ENCODE peak calls at places on chromosomes 12 and 14, in ten cellular contexts. V is stomach, Q is fibroblast of lung, Y is adrenal gland, G is cardiac muscle cell, S is BE2C, F is HFFc6, Z is MCF 10A, X is AG10803, P is heart right ventricle. W is an unnamed sample.

GRCh38 chr12:11672361-11672760 is 22.9 kb downstream of the ETV6 start:
- DNase-seq in X (no peak), F (no peak), P (no peak), S (no peak), Y (no peak), V (no peak), G (no peak), Z (no peak), Q (no peak), W (no peak)

GRCh38 chr12:50182461-50182860 is 15.3 kb upstream of the CERS5 start:
- DNase-seq in X (no peak), V (no peak), P (no peak), Z (no peak), G (no peak), Y (no peak), S (no peak), F (no peak), Q (no peak), W (no peak)

GRCh38 chr12:57456145-57456700 is 1.1 kb downstream of the INHBE start:
- DNase-seq in X (peak), P (no peak), G (peak), S (peak), Z (peak), V (no peak), Y (no peak), Q (peak), F (peak), W (no peak)

GRCh38 chr12:26295001-26295400 is 99.6 kb downstream of the SSPN start:
- DNase-seq in Z (no peak), F (peak), V (no peak), P (no peak), Y (no peak), G (no peak), S (no peak), X (no peak), Q (no peak), W (no peak)

GRCh38 chr12:96471368-96472040 is 17.9 kb upstream of the CFAP54 start:
- DNase-seq in P (no peak), F (peak), V (no peak), G (no peak), Q (peak), S (no peak), Z (no peak), X (peak), Y (no peak), W (peak)

GRCh38 chr12:34401659-34402227 is 379.4 kb downstream of the ALG10 start:
- DNase-seq in Q (no peak), S (peak), F (no peak), V (peak), Z (no peak), P (no peak), Y (peak), X (no peak), G (no peak), W (no peak)

GRCh38 chr14:100049220-100049619 is 16.0 kb upstream of the EVL start:
- DNase-seq in P (no peak), V (no peak), Z (peak), Y (no peak), X (peak), S (no peak), G (no peak), F (no peak), Q (peak), W (no peak)

GRCh38 chr14:91961297-91962220 is 14.1 kb upstream of the FBLN5 start:
- DNase-seq in V (no peak), S (no peak), X (no peak), P (no peak), F (no peak), Y (no peak), Q (no peak), G (no peak), Z (no peak), W (no peak)

GRCh38 chr12:131724534-131724933 is 13.6 kb downstream of the SFSWAP start:
- DNase-seq in Z (no peak), F (no peak), V (no peak), Q (no peak), G (no peak), Y (peak), S (no peak), X (no peak), P (no peak), W (no peak)

GRCh38 chr12:45509187-45509586 is 220.3 kb upstream of the ARID2 start:
- DNase-seq in Z (peak), V (no peak), G (no peak), F (no peak), Q (no peak), P (no peak), S (no peak), Y (no peak), X (no peak), W (no peak)

GRCh38 chr14:104650057-104650980 is 39.1 kb upstream of the INF2 start:
- DNase-seq in G (peak), Q (peak), V (peak), S (peak), P (peak), F (peak), Z (peak), Y (peak), X (peak), W (no peak)

GRCh38 chr14:45698462-45699134 is 445.6 kb upstream of the MIS18BP1 start:
- DNase-seq in X (no peak), P (peak), Y (peak), Q (no peak), G (peak), F (no peak), S (peak), V (peak), Z (peak), W (no peak)

GRCh38 chr12:18551703-18552102 is 186.1 kb downstream of the PLCZ1 start:
- DNase-seq in P (no peak), X (no peak), V (no peak), Q (no peak), G (no peak), F (no peak), S (no peak), Z (no peak), Y (no peak), W (no peak)

GRCh38 chr12:120262852-120263724 is 2.4 kb downstream of the PXN start:
- DNase-seq in X (peak), Z (peak), Q (no peak), G (no peak), S (no peak), V (no peak), F (no peak), Y (no peak), P (peak), W (no peak)

GRCh38 chr14:32779845-32780244 is 158.8 kb upstream of the NPAS3 start:
- DNase-seq in Q (no peak), X (no peak), F (no peak), V (no peak), S (no peak), P (no peak), Z (no peak), Y (no peak), G (no peak), W (no peak)

GRCh38 chr12:53219956-53220856 is 11.8 kb downstream of the RARG start:
- DNase-seq in Y (peak), Z (peak), F (peak), V (peak), Q (peak), P (no peak), X (peak), G (peak), S (peak), W (no peak)

GRCh38 chr14:102304611-102305506 is at the start of gene MOK:
- DNase-seq in P (peak), S (peak), V (peak), Z (peak), G (peak), X (peak), Y (peak), Q (peak), F (peak), W (peak)

GRCh38 chr14:74888164-74889158 is 6.7 kb downstream of the DLST start:
- DNase-seq in P (no peak), Z (peak), Q (no peak), X (no peak), G (no peak), F (peak), Y (peak), V (no peak), S (no peak), W (no peak)

GRCh38 chr12:91982946-91983345 is 162.7 kb downstream of the BTG1 start:
- DNase-seq in V (no peak), Q (no peak), Z (no peak), F (no peak), P (no peak), X (no peak), G (no peak), S (no peak), Y (no peak), W (no peak)

GRCh38 chr12:49170924-49171323 is 18.0 kb downstream of the TUBA1A start:
- DNase-seq in X (no peak), Z (no peak), V (no peak), P (no peak), S (no peak), G (no peak), Y (no peak), F (no peak), Q (no peak), W (no peak)

GRCh38 chr14:52906141-52906601 is 44.7 kb downstream of the FERMT2 start:
- DNase-seq in G (no peak), S (no peak), F (peak), X (peak), Z (peak), Q (peak), P (no peak), Y (no peak), V (no peak), W (no peak)

GRCh38 chr12:83016226-83016835 is 329.6 kb downstream of the TMTC2 start:
- DNase-seq in F (peak), S (peak), Z (peak), Y (peak), P (peak), X (peak), G (peak), Q (peak), V (peak), W (peak)

GRCh38 chr12:73159952-73160351 is 887.8 kb downstream of the TRHDE start:
- DNase-seq in X (no peak), V (no peak), S (no peak), F (no peak), Y (no peak), P (no peak), G (no peak), Z (no peak), Q (no peak), W (no peak)

GRCh38 chr14:57982802-57983201 is 116.9 kb upstream of the SLC35F4 start:
- DNase-seq in P (no peak), G (peak), X (no peak), Q (no peak), Y (peak), Z (no peak), V (no peak), F (no peak), S (peak), W (no peak)

GRCh38 chr14:55398679-55399078 is 13.0 kb downstream of the ATG14 start:
- DNase-seq in Y (peak), Z (peak), F (peak), V (no peak), Q (peak), G (no peak), X (peak), P (peak), S (no peak), W (peak)

GRCh38 chr14:100813291-100813690 is 12.6 kb upstream of the MEG3 start:
- DNase-seq in S (no peak), Y (no peak), P (no peak), F (no peak), G (no peak), Q (no peak), V (no peak), Z (no peak), X (no peak), W (no peak)

GRCh38 chr14:64762044-64763034 is 58.1 kb downstream of the PLEKHG3 start:
- DNase-seq in P (peak), Y (peak), Z (peak), X (peak), V (peak), Q (peak), F (peak), S (peak), G (peak), W (peak)

GRCh38 chr12:102992297-102992696 is 34.8 kb downstream of the ASCL1 start:
- DNase-seq in F (no peak), Q (no peak), X (no peak), Z (no peak), P (no peak), Y (no peak), V (no peak), G (no peak), S (no peak), W (no peak)

DNA sequence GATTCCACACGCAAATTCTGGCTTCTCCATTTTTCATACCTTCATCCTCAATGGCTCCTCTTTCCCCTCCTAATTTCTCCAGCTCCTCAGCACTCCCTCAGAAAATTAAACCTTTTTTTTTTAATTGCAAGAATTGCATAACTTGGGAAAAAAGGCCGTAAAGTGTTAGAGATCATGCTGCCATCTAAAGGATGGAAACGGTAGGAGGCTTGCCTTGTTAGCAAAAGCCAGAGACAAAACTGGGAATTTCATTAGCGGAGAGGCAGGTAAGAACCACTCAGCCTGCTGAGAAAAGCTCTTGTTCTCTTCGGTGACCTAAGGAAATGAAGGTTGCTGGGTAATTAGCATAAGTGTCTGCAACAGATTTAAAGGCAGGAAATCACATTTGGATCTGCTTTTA is 204.3 kb downstream of the AEBP2 start:
- DNase-seq in F (peak), V (no peak), Y (peak), Z (peak), S (peak), G (peak), P (no peak), X (peak), Q (peak), W (peak)
- TF ChIP-seq CTCF in F (peak), V (no peak), Y (peak), Z (peak), S (peak), G (peak), P (peak), X (peak), Q (peak), W (peak)

GRCh38 chr12:100669922-100670321 is 96.4 kb downstream of the GAS2L3 start:
- DNase-seq in Y (no peak), V (no peak), G (no peak), Q (no peak), Z (no peak), S (peak), X (no peak), F (no peak), P (no peak), W (no peak)

GRCh38 chr12:100671396-100672074 is 98.1 kb downstream of the GAS2L3 start:
- DNase-seq in P (no peak), S (peak), F (no peak), X (no peak), V (no peak), Z (no peak), G (no peak), Y (no peak), Q (no peak), W (no peak)

GRCh38 chr12:100668939-100669536 is 95.6 kb downstream of the GAS2L3 start:
- DNase-seq in V (peak), G (peak), F (peak), Z (peak), S (peak), X (peak), Y (peak), P (peak), Q (peak), W (peak)

GRCh38 chr12:100674009-100674888 is 100.8 kb downstream of the GAS2L3 start:
- DNase-seq in S (no peak), Z (no peak), V (no peak), F (no peak), Q (no peak), G (peak), Y (no peak), P (no peak), X (no peak), W (no peak)

DNA sequence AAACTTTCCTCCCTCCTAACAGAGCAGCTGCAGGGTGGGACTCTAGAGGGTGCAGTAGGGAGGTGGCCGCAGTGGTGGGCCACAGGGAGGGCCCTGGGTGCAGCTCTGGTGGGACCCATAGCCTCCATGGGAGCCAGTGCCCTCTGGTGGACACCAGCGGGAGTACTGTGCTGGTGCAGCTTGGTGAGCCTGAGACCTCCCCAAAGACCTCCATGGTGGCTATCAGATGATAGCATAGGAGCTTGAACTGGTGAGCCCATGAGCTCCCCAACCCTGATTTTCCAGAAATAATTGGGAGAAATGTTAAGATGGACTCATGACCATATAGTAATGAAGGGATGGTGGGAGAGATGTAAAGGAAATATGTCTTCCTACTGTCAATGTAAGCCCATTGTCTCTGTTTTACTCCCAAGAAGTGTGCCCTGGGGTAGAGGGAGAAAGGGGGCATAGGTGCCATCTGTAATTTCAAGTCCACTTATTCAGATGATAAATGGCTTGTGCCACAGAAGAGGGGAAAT is 98.7 kb downstream of the GAS2L3 start:
- DNase-seq in Q (no peak), G (peak), X (no peak), S (peak), Y (no peak), V (no peak), P (no peak), F (no peak), Z (peak), W (no peak)
- TF ChIP-seq CTCF in Q (peak), G (peak), X (peak), S (peak), Y (peak), V (no peak), P (peak), F (peak), Z (peak), W (peak)

GRCh38 chr14:77616454-77617229 is at the start of gene SPTLC2:
- DNase-seq in Z (peak), V (peak), Q (peak), P (peak), Y (peak), G (peak), F (peak), X (peak), S (peak), W (peak)
- TF ChIP-seq CTCF in Z (no peak), V (no peak), Q (no peak), P (no peak), Y (no peak), G (no peak), F (no peak), X (peak), S (peak), W (no peak)

GRCh38 chr14:73589128-73589527 is 2.5 kb upstream of the ACOT4 start:
- DNase-seq in S (no peak), V (no peak), G (no peak), X (no peak), Z (no peak), Y (no peak), Q (no peak), P (no peak), F (no peak), W (no peak)

GRCh38 chr14:73594491-73594890 is 2.8 kb downstream of the ACOT4 start:
- DNase-seq in Q (no peak), X (no peak), Y (no peak), G (no peak), P (no peak), Z (no peak), F (no peak), V (no peak), S (no peak), W (no peak)

GRCh38 chr14:73591690-73592448 is at the start of gene ACOT4:
- DNase-seq in Q (peak), G (peak), S (no peak), Z (no peak), V (peak), F (no peak), Y (no peak), X (peak), P (no peak), W (no peak)
- TF ChIP-seq CTCF in Q (no peak), G (no peak), S (no peak), Z (no peak), V (peak), F (no peak), Y (no peak), X (no peak), P (no peak), W (no peak)

GRCh38 chr12:111269688-111270087 is 99.2 kb downstream of the PHETA1 start:
- DNase-seq in Y (no peak), G (peak), S (no peak), Z (no peak), F (no peak), P (no peak), Q (no peak), V (no peak), X (no peak), W (no peak)
- TF ChIP-seq CTCF in Y (no peak), G (no peak), S (no peak), Z (no peak), F (no peak), P (no peak), Q (no peak), V (no peak), X (no peak), W (no peak)

GRCh38 chr12:107014050-107014449 is 27.1 kb upstream of the MTERF2 start:
- DNase-seq in X (no peak), P (no peak), G (peak), Z (peak), S (no peak), Y (no peak), Q (no peak), F (no peak), V (peak), W (no peak)
- TF ChIP-seq CTCF in X (no peak), P (no peak), G (peak), Z (peak), S (peak), Y (no peak), Q (no peak), F (peak), V (peak), W (no peak)